ENCODE peak calls at places on chromosomes 2 and 18, in four cellular contexts. One of them, this sample, is unnamed.

GRCh38 chr2:54704688-54705605 is 18.5 kb upstream of the EML6 start:
- DNase-seq in K562: peak; percentile 60
- DNase-seq in HepG2: peak; percentile 76
- DNase-seq in GM23338: peak; percentile 65
- DNase-seq in this sample: peak; percentile 66

GRCh38 chr2:170817247-170817998 is 736 bp downstream of the GAD1 start:
- DNase-seq in HepG2: no peak
- DNase-seq in K562: peak; percentile 36
- DNase-seq in GM23338: peak; percentile 57
- DNase-seq in this sample: no peak

GRCh38 chr2:144006139-144006538 is 513.8 kb downstream of the ZEB2 start:
- DNase-seq in K562: no peak
- DNase-seq in GM23338: no peak
- DNase-seq in HepG2: no peak
- DNase-seq in this sample: no peak

GRCh38 chr18:621181-621580 is 24.4 kb downstream of the CLUL1 start:
- DNase-seq in K562: peak; percentile 47
- DNase-seq in GM23338: no peak
- DNase-seq in HepG2: no peak
- DNase-seq in this sample: no peak

GRCh38 chr2:213932-214693 is 49.7 kb downstream of the SH3YL1 start:
- DNase-seq in GM23338: no peak
- DNase-seq in K562: no peak
- DNase-seq in HepG2: no peak
- DNase-seq in this sample: no peak

GRCh38 chr18:59779979-59780378 is 82.8 kb upstream of the CCBE1 start:
- DNase-seq in HepG2: no peak
- DNase-seq in GM23338: no peak
- DNase-seq in K562: no peak
- DNase-seq in this sample: no peak

GRCh38 chr2:74516070-74516633 is 1.9 kb downstream of the TLX2 start:
- DNase-seq in HepG2: no peak
- DNase-seq in K562: no peak
- DNase-seq in GM23338: peak; percentile 95
- DNase-seq in this sample: no peak

GRCh38 chr2:240124651-240125030 is 11.5 kb downstream of the COPS9 start:
- DNase-seq in GM23338: no peak
- DNase-seq in HepG2: no peak
- DNase-seq in K562: no peak
- DNase-seq in this sample: no peak

GRCh38 chr2:96485751-96486643 is 19.2 kb downstream of the NEURL3 start:
- DNase-seq in HepG2: peak; percentile 48
- DNase-seq in GM23338: peak; percentile 64
- DNase-seq in K562: peak; percentile 28
- DNase-seq in this sample: no peak

GRCh38 chr2:157989227-157989626 is 112.4 kb upstream of the UPP2 start:
- DNase-seq in K562: no peak
- DNase-seq in GM23338: no peak
- DNase-seq in HepG2: no peak
- DNase-seq in this sample: no peak

GRCh38 chr2:98757904-98758421 is 27.0 kb upstream of the MGAT4A start:
- DNase-seq in HepG2: no peak
- DNase-seq in GM23338: no peak
- DNase-seq in K562: no peak
- DNase-seq in this sample: no peak

GRCh38 chr2:62437785-62438184 is 68.2 kb downstream of the TMEM17 start:
- DNase-seq in GM23338: no peak
- DNase-seq in K562: no peak
- DNase-seq in HepG2: no peak
- DNase-seq in this sample: no peak

GRCh38 chr2:30335981-30336538 is 104.7 kb downstream of the LBH start:
- DNase-seq in GM23338: no peak
- DNase-seq in K562: no peak
- DNase-seq in HepG2: no peak
- DNase-seq in this sample: no peak

GRCh38 chr2:219560037-219560892 is 11.1 kb downstream of the OBSL1 start:
- DNase-seq in GM23338: no peak
- DNase-seq in HepG2: no peak
- DNase-seq in K562: no peak
- DNase-seq in this sample: no peak

GRCh38 chr18:56391933-56392590 is 246.3 kb downstream of the TXNL1 start:
- DNase-seq in HepG2: no peak
- DNase-seq in GM23338: no peak
- DNase-seq in K562: no peak
- DNase-seq in this sample: no peak

GRCh38 chr2:38444247-38444646 is 67.2 kb upstream of the ATL2 start:
- DNase-seq in GM23338: peak; percentile 70
- DNase-seq in HepG2: no peak
- DNase-seq in K562: no peak
- DNase-seq in this sample: peak; percentile 45

GRCh38 chr2:39568561-39569006 is 97.1 kb upstream of the TMEM178A start:
- DNase-seq in K562: no peak
- DNase-seq in HepG2: peak; percentile 56
- DNase-seq in GM23338: no peak
- DNase-seq in this sample: no peak

GRCh38 chr2:134104754-134105153 is 149.1 kb upstream of the MGAT5 start:
- DNase-seq in GM23338: no peak
- DNase-seq in HepG2: no peak
- DNase-seq in K562: no peak
- DNase-seq in this sample: no peak

GRCh38 chr2:49360051-49360767 is 205.9 kb upstream of the FSHR start:
- DNase-seq in GM23338: peak; percentile 40
- DNase-seq in K562: no peak
- DNase-seq in HepG2: no peak
- DNase-seq in this sample: peak; percentile 42

DNA sequence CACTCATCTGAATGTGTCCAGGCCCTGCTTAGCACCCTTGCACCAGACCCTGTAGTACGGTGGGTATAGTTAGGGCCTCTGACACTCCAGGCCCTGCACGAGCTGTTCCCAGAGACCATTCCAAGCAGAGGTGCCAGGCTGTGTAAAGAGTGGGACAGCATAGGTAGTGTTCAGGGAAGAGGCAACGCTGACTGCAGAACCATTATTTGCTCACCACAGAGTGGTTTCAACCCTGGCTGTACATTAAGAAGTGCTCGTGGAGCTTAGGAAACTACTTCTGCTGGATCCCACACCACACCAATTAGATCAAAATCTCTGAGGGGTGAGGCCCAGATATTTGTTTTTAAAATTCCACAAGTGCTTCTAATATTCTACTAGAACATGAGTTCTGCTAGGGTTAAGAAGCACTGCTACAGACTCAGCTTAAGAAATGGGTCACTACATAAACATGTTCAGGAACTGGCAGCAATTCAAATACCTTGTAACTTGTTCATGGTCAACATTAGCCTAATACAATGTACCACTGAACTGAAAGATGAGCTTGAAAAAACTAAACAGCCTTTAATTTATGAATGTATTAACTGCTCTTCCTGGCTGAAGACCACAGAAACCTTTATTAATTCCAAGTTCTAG is 183.0 kb downstream of the MYO5B start:
- DNase-seq in K562: no peak
- DNase-seq in GM23338: no peak
- DNase-seq in HepG2: peak; percentile 50
- DNase-seq in this sample: no peak
- TF ChIP-seq POLR2AphosphoS5 in K562: no peak
- TF ChIP-seq POLR2AphosphoS5 in GM23338: no peak
- TF ChIP-seq POLR2AphosphoS5 in HepG2: no peak
- TF ChIP-seq POLR2AphosphoS5 in this sample: no peak

GRCh38 chr2:109380502-109381326 is 233.1 kb downstream of the SEPTIN10 start:
- DNase-seq in K562: no peak
- DNase-seq in GM23338: no peak
- DNase-seq in HepG2: no peak
- DNase-seq in this sample: no peak
- TF ChIP-seq EZH2 in K562: no peak
- TF ChIP-seq EZH2 in GM23338: no peak
- TF ChIP-seq EZH2 in HepG2: no peak
- TF ChIP-seq EZH2 in this sample: no peak

GRCh38 chr2:127678531-127678930 is 3.2 kb upstream of the LIMS2 start:
- DNase-seq in HepG2: no peak
- DNase-seq in GM23338: no peak
- DNase-seq in K562: no peak
- DNase-seq in this sample: no peak
- H3K27ac ChIP-seq in HepG2: no peak overlapping the region
- H3K27ac ChIP-seq in GM23338: no peak overlapping the region
- H3K27ac ChIP-seq in K562: no peak overlapping the region
- H3K27ac ChIP-seq in this sample: no peak overlapping the region

GRCh38 chr18:6476201-6476600 is 61.5 kb upstream of the L3MBTL4 start:
- DNase-seq in K562: no peak
- DNase-seq in GM23338: no peak
- DNase-seq in HepG2: no peak
- DNase-seq in this sample: no peak

GRCh38 chr18:6478111-6478510 is 63.4 kb upstream of the L3MBTL4 start:
- DNase-seq in HepG2: no peak
- DNase-seq in GM23338: no peak
- DNase-seq in K562: no peak
- DNase-seq in this sample: no peak

GRCh38 chr18:6482198-6482977 is 67.7 kb upstream of the L3MBTL4 start:
- DNase-seq in GM23338: peak; percentile 90
- DNase-seq in HepG2: peak; percentile 38
- DNase-seq in K562: peak; percentile 41
- DNase-seq in this sample: no peak

GRCh38 chr18:6479699-6480098 is 65.0 kb upstream of the L3MBTL4 start:
- DNase-seq in K562: no peak
- DNase-seq in GM23338: no peak
- DNase-seq in HepG2: no peak
- DNase-seq in this sample: no peak

DNA sequence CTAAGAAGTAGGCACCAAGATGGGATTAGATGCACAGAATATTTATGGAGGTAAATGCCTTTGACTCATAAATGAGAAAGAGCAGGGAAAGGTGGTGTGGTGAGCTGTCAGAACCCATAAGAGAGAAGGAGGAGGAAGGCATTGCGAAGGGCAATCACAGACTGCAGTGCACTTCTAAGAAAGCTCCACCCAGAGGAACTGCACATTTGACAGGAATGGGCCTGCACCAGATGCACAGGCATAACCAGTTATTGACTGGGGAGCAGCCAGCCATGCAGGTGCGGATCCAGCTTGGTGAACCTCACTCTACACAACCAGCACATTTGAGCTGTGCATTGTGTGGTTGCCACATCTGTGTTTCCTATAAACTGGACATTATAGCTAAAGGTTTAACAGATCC is 62.2 kb upstream of the L3MBTL4 start:
- DNase-seq in HepG2: no peak
- DNase-seq in K562: no peak
- DNase-seq in GM23338: no peak
- DNase-seq in this sample: no peak
- TF ChIP-seq POLR2AphosphoS5 in HepG2: no peak
- TF ChIP-seq POLR2AphosphoS5 in K562: no peak
- TF ChIP-seq POLR2AphosphoS5 in GM23338: no peak
- TF ChIP-seq POLR2AphosphoS5 in this sample: no peak

DNA sequence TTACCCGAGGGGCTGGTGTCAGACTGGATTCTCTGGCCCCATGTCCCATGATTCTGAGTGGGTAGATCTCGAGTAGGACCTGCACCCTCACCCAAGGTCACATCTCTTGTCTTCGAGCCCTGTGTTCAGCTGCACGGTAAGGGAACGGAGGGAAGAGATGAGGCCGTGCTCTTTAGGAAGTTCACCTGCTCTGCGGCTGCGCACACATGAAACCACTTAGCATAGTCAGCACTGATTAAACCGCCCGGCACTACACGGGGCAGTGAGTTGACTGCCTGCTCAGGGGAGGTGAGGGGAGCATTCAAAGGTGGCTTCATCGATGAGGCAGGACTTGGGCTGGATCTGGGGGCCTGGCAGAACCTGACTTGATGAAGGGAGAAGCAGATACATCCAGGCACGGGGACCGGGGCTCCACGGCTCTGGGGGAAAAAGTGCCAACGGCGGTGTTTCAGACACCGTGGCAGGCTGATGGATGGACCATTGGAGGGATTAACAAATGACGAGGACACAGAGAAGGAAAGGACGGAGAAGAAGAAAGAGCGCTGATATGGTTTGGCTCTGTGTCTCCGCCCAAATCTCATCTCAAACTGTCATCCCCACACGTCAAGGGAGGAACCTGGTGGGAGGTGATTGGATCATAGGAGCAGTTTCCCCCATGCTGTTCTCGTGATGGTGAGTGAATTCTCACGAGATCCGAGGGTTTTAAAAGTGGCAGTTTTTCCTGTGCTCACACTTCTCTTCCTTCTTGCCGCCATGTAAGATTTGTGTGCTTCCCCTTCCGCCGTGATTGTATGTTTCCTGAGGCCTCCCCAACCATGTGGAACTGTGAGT is 248.6 kb downstream of the CYP26B1 start:
- DNase-seq in HepG2: no peak
- DNase-seq in K562: peak; percentile 22
- DNase-seq in GM23338: no peak
- DNase-seq in this sample: no peak
- TF ChIP-seq EZH2 in HepG2: no peak
- TF ChIP-seq EZH2 in K562: no peak
- TF ChIP-seq EZH2 in GM23338: no peak
- TF ChIP-seq EZH2 in this sample: no peak

DNA sequence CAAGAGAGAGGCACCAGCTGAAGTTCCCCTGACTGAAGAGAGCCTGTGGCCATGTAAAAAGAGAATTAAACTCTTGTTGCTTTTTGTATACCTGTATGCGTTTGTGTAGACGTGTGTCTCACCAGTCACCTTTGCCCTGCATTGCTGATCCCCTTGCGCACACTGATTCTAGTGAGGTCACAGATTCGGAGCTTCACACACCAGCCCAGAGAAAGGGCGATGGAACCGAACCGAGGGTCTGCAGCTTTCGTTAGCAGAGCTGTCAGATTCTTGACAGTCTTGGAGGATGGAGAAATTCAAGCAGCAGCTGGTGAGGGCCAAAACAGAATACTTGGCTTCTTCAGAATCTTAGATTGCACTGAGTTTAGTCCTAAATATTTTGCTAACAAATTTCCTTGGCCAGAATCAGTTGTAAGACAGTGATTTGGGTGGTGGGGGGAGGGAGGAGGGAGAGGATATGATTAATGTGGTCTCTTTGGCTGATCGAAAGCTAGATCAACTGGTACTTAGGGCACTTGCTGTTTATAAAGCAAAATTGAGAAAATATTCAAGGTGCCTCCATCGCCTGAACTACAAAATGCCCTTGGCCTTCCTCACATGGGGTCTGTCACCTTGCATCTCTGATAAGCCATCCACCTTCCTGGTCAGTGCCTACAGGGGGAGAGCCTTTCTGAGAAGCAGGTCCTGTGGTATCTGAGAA is 123.4 kb downstream of the CABLES1 start:
- DNase-seq in GM23338: no peak
- DNase-seq in K562: no peak
- DNase-seq in HepG2: no peak
- DNase-seq in this sample: no peak
- H3K27ac ChIP-seq in GM23338: peak overlapping the region; percentile 94
- H3K27ac ChIP-seq in K562: no peak overlapping the region
- H3K27ac ChIP-seq in HepG2: no peak overlapping the region
- H3K27ac ChIP-seq in this sample: no peak overlapping the region

This sample was measured in SK-N-MC.